ENCODE peak calls at places on chromosomes 6 and 20, in five cellular contexts. M is pancreas, W is astrocyte, G is uterus, R is tibial artery. T is an unnamed sample. For H3K4me1 and H3K27me3, the result is how much of the 10 kb centered on the place peaks cover.

GRCh38 chr6:13787146-13787545 is 27.2 kb downstream of the MCUR1 start:
- DNase-seq in M (no peak), W (peak), G (no peak), R (no peak), T (no peak)

GRCh38 chr20:41956316-41957050 is 338.3 kb upstream of the CHD6 start:
- DNase-seq in M (no peak), W (no peak), G (no peak), R (no peak), T (no peak)

GRCh38 chr6:81929828-81930227 is 177.3 kb upstream of the TENT5A start:
- DNase-seq in M (no peak), W (peak), G (no peak), R (no peak), T (no peak)

GRCh38 chr6:41805830-41806774 is 18.6 kb downstream of the TOMM6 start:
- DNase-seq in M (no peak), W (no peak), G (no peak), R (no peak), T (no peak)

GRCh38 chr6:125201961-125202729 is 48.6 kb downstream of the TPD52L1 start:
- DNase-seq in M (peak), W (peak), G (peak), R (peak), T (peak)

GRCh38 chr6:124148225-124148624 is 344.6 kb downstream of the NKAIN2 start:
- DNase-seq in M (no peak), W (no peak), G (no peak), R (no peak), T (no peak)

GRCh38 chr20:31602779-31603441 is 2.2 kb upstream of the ID1 start:
- DNase-seq in M (no peak), W (peak), G (no peak), R (no peak), T (no peak)

GRCh38 chr20:31593221-31594001 is 11.7 kb upstream of the ID1 start:
- DNase-seq in M (no peak), W (peak), G (no peak), R (no peak), T (peak)

GRCh38 chr6:100339574-100340255 is 125.0 kb downstream of the SIM1 start:
- DNase-seq in M (no peak), W (peak), G (no peak), R (no peak), T (no peak)

GRCh38 chr20:25725639-25726038 is 29.0 kb upstream of the ZNF337 start:
- DNase-seq in M (no peak), W (no peak), G (no peak), R (no peak), T (no peak)

GRCh38 chr20:32971703-32972161 is 32.5 kb downstream of the SUN5 start:
- DNase-seq in M (no peak), W (no peak), G (no peak), R (no peak), T (peak)

GRCh38 chr6:128171182-128171581 is 270.3 kb upstream of the THEMIS start:
- DNase-seq in M (no peak), W (no peak), G (no peak), R (no peak), T (no peak)

GRCh38 chr20:13507646-13508045 is 131.1 kb downstream of the TASP1 start:
- DNase-seq in M (no peak), W (no peak), G (no peak), R (no peak), T (no peak)

GRCh38 chr6:93317587-93317986 is 101.8 kb downstream of the EPHA7 start:
- DNase-seq in M (no peak), W (no peak), G (no peak), R (no peak), T (no peak)

GRCh38 chr20:46552460-46553420 is 2.3 kb upstream of the OCSTAMP start:
- DNase-seq in M (no peak), W (no peak), G (no peak), R (no peak), T (no peak)

GRCh38 chr6:141562801-141563763 is 569.6 kb upstream of the GJE1 start:
- DNase-seq in M (peak), W (peak), G (peak), R (peak), T (peak)

DNA sequence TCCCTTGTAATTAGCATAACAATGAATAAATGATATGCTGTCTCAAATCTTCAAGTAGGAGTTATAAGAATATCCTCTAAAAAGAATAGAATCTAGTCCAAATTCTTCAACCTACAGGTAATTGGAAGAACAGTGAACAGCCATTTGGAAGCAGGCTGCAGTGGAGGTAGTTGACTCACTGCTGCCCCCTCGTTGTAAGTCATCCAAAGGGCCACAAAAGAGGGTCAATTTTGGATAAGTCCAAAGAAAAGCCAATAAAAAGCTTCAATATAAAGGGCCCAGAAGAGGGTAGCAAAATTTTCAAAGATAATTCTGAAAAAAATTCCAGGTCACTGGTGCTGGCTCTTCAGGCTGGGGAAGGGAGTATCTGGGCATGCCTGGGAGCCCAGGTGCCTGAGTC is 60.8 kb upstream of the SSTR4 start:
- DNase-seq in M (no peak), W (no peak), G (no peak), R (no peak), T (no peak)
- TF ChIP-seq CTCF in M (no peak), W (no peak), G (no peak), R (no peak), T (peak)

GRCh38 chr20:22055981-22056380 is 350.5 kb downstream of the PAX1 start:
- DNase-seq in M (no peak), W (no peak), G (no peak), R (no peak), T (no peak)
- H3K4me1 ChIP-seq in M (under half), W (under half), G (under half), R (under half), T (under half)

DNA sequence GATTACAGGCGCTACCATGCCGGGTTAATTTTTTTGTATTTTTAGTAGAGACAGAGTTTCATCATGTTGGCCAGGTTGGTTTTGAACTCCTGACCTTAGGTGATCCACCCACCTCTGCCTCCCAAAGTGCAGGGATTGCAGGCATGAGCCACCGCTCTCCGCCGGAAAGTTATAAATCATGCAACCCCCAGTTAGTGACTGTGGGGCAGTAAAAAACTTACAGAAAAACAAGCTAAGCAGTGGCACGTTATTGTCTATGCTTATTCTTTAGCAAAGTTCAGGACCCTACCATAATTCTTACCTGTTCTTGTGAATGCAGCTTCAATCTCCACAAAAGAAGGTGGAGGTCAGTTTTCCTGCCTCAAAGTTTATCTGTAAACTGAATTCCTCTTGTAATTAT is 47.5 kb upstream of the BTN3A2 start:
- DNase-seq in M (no peak), W (no peak), G (no peak), R (no peak), T (no peak)
- H3K27me3 ChIP-seq in M (under half), W (under half), G (under half), R (under half), T (under half)

GRCh38 chr6:163775313-163775712 is 360.8 kb downstream of the QKI start:
- DNase-seq in M (no peak), W (no peak), G (no peak), R (no peak), T (no peak)
- TF ChIP-seq CTCF in M (no peak), W (no peak), G (no peak), R (no peak), T (no peak)

DNA sequence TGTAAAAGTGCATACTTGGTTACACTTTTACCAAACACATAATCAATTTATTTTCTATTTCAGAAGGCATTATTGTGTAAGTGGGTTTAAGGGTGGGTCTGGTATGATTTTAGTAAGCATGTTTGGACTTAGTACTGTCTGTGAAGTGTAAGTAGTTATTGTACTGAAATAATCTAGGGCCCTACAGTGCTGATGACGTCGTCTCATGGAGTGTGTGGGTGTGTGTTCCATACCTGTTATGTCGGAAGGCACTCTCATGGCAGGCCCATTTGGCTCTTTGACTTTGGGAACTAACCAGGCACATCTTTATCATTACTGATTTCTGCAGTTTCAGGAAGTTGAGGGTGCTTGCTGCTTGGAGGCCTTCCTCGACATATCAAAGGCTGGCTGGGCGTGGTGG is 155.1 kb downstream of the SASH1 start:
- DNase-seq in M (no peak), W (peak), G (no peak), R (no peak), T (no peak)
- H3K4me1 ChIP-seq in M (under half), W (under half), G (under half), R (half or more), T (under half)

GRCh38 chr20:3307078-3307477 is 68.1 kb upstream of the SLC4A11 start:
- DNase-seq in M (no peak), W (no peak), G (no peak), R (peak), T (no peak)

GRCh38 chr20:3312940-3313656 is 74.1 kb upstream of the SLC4A11 start:
- DNase-seq in M (peak), W (peak), G (no peak), R (peak), T (no peak)

GRCh38 chr20:3307695-3308094 is 68.7 kb upstream of the SLC4A11 start:
- DNase-seq in M (no peak), W (no peak), G (no peak), R (no peak), T (no peak)

GRCh38 chr20:3311623-3312022 is 72.6 kb upstream of the SLC4A11 start:
- DNase-seq in M (no peak), W (no peak), G (no peak), R (no peak), T (no peak)

DNA sequence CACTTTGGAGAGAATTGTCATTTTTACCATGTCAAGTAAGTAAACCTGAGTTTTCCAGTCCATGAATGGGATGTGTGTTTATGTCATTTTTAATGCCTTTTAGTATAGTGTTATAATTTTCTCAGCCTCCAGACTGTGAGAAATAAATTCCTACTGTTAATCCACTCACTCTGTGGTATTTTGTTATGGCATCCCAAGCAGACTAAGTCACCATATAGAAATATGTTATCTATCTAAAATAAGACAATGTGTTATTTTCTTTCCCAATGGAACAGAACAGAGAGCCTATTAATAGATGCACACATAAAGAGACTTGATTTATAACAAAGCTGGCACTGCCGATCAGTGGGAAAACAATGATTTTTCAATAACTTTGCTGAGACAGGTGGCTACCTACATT is 70.2 kb upstream of the SLC4A11 start:
- DNase-seq in M (no peak), W (no peak), G (no peak), R (no peak), T (no peak)
- H3K27me3 ChIP-seq in M (under half), W (under half), G (under half), R (under half), T (under half)

GRCh38 chr20:23350007-23350854 is at the start of gene NXT1:
- DNase-seq in M (peak), W (peak), G (peak), R (peak), T (peak)
- TF ChIP-seq CTCF in M (no peak), W (no peak), G (no peak), R (no peak), T (peak)

T was measured in colonic mucosa.